ENCODE peak calls at places on chromosomes 3 and 15, in ten cellular contexts. Y is SK-N-SH; V is AG08395; B is body of pancreas; P is stimulated activated CD4-positive, alpha-beta T cell treated with anti-CD3 and anti-CD28 coated beads, Interleukin-4, amount 100 ng/mL, for 48 hours; M is fibroblast of lung; L is T follicular helper cell; C is ELR; J is mesothelial cell of epicardium; T is WTC11. H is an unnamed sample.

GRCh38 chr15:71701808-71702207 is 108.5 kb upstream of the NR2E3 start:
- DNase-seq in L (no peak), M (no peak), Y (peak), T (no peak), V (no peak), C (no peak), B (no peak), J (no peak), P (no peak), H (no peak)

GRCh38 chr15:43514241-43515057 is 3.0 kb upstream of the MAP1A start:
- DNase-seq in V (no peak), B (no peak), L (no peak), Y (peak), P (no peak), J (no peak), T (peak), M (peak), C (peak), H (peak)

GRCh38 chr15:77021088-77021481 is 26.2 kb downstream of the PSTPIP1 start:
- DNase-seq in B (no peak), V (no peak), Y (no peak), J (no peak), P (no peak), M (no peak), L (no peak), T (no peak), C (no peak), H (no peak)

GRCh38 chr15:58077427-58077826 is 11.9 kb upstream of the ALDH1A2 start:
- DNase-seq in L (no peak), J (no peak), P (no peak), C (peak), B (no peak), Y (no peak), V (no peak), M (no peak), T (no peak), H (no peak)

GRCh38 chr15:70059476-70060213 is 38.1 kb downstream of the TLE3 start:
- DNase-seq in B (no peak), V (no peak), C (no peak), M (no peak), Y (no peak), P (no peak), T (peak), J (no peak), L (no peak), H (no peak)

GRCh38 chr3:2713923-2714322 is 396.3 kb downstream of the IL5RA start:
- DNase-seq in V (no peak), M (peak), C (no peak), J (no peak), B (no peak), L (no peak), P (no peak), T (no peak), Y (no peak), H (no peak)

GRCh38 chr15:23912191-23912590 is 225.1 kb upstream of the NDN start:
- DNase-seq in M (no peak), J (peak), C (no peak), Y (peak), V (no peak), P (no peak), T (peak), B (peak), L (no peak), H (no peak)

GRCh38 chr3:140363801-140364200 is 314.1 kb upstream of the TRIM42 start:
- DNase-seq in B (peak), P (no peak), J (no peak), Y (no peak), V (no peak), T (no peak), L (no peak), C (no peak), M (no peak), H (peak)